ENCODE peak calls at places on chromosomes 13 and 19, in four cellular contexts. K is pancreas; W is body of pancreas; B is CD8-positive, alpha-beta T cell. N is an unnamed sample.

GRCh38 chr19:16397791-16398529 is 73.3 kb downstream of the KLF2 start:
- DNase-seq in K (no peak), W (peak), B (no peak), N (no peak)

GRCh38 chr13:32901994-32902780 is 114.0 kb upstream of the KL start:
- DNase-seq in K (no peak), W (no peak), B (no peak), N (no peak)

GRCh38 chr19:2607712-2608601 is 94.5 kb downstream of the GNG7 start:
- DNase-seq in K (no peak), W (no peak), B (peak), N (peak)

GRCh38 chr19:21221653-21222052 is 79.8 kb downstream of the ZNF431 start:
- DNase-seq in K (no peak), W (no peak), B (no peak), N (no peak)

GRCh38 chr13:49371943-49372636 is 71.8 kb downstream of the CAB39L start:
- DNase-seq in K (no peak), W (no peak), B (no peak), N (no peak)

GRCh38 chr19:18453269-18454024 is 15.5 kb upstream of the ISYNA1 start:
- DNase-seq in K (no peak), W (no peak), B (no peak), N (no peak)

GRCh38 chr19:35155441-35155840 is 906 bp downstream of the FXYD5 start:
- DNase-seq in K (no peak), W (no peak), B (no peak), N (no peak)

GRCh38 chr13:109336730-109337129 is 449.7 kb downstream of the IRS2 start:
- DNase-seq in K (no peak), W (no peak), B (no peak), N (no peak)

GRCh38 chr19:3275583-3276340 is 51.3 kb downstream of the CELF5 start:
- DNase-seq in K (peak), W (peak), B (peak), N (peak)

GRCh38 chr19:48760514-48761221 is 5.3 kb downstream of the FGF21 start:
- DNase-seq in K (no peak), W (no peak), B (no peak), N (no peak)

GRCh38 chr13:39942901-39943273 is 287.4 kb downstream of the COG6 start:
- DNase-seq in K (peak), W (peak), B (peak), N (peak)

GRCh38 chr19:35513231-35513974 is at the start of gene DMKN:
- DNase-seq in K (no peak), W (no peak), B (no peak), N (no peak)

GRCh38 chr13:84239032-84239431 is 356.8 kb upstream of the SLITRK1 start:
- DNase-seq in K (no peak), W (no peak), B (no peak), N (no peak)

GRCh38 chr19:32902448-32902847 is 32.9 kb upstream of the SLC7A9 start:
- DNase-seq in K (no peak), W (no peak), B (no peak), N (no peak)

GRCh38 chr13:53191091-53191490 is 162.5 kb downstream of the OLFM4 start:
- DNase-seq in K (no peak), W (no peak), B (no peak), N (no peak)

GRCh38 chr19:13902993-13903555 is 2.8 kb downstream of the BRME1 start:
- DNase-seq in K (no peak), W (no peak), B (no peak), N (peak)

GRCh38 chr13:87671824-87672603 is 843 bp downstream of the SLITRK5 start:
- DNase-seq in K (no peak), W (peak), B (no peak), N (no peak)

GRCh38 chr13:32284927-32285632 is 30.1 kb downstream of the ZAR1L start:
- DNase-seq in K (no peak), W (peak), B (no peak), N (no peak)

GRCh38 chr19:6499052-6499790 is 2.9 kb downstream of the TUBB4A start:
- DNase-seq in K (no peak), W (no peak), B (no peak), N (no peak)

GRCh38 chr19:12293771-12294307 is 844 bp downstream of the ZNF44 start:
- DNase-seq in K (peak), W (peak), B (peak), N (peak)

GRCh38 chr19:4328243-4328990 is 10.2 kb downstream of the STAP2 start:
- DNase-seq in K (peak), W (peak), B (peak), N (peak)

GRCh38 chr13:40187324-40187795 is 479.1 kb downstream of the FOXO1 start:
- DNase-seq in K (no peak), W (no peak), B (peak), N (no peak)

DNA sequence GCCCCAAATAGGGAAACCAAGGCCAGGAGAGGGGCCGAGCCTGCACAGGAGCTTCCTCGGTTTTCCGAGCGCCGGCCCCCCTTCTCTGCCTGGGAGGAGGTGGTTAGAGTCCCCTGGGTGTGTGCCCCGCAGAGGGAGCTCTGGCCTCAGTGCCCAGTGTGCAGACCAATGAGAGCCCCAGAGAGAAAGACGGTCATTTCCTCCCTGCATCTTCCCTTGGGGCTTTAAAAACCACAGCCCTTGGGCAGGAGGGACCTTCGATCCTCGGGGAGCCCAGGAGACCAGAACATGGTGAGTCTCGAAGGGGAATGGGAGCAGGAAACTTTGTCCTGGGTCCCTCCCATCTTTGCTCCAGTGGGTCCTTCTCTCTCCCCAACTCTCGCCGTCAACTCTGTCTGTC is at the start of gene C5AR1:
- DNase-seq in K (no peak), W (no peak), B (no peak), N (no peak)
- H3K27ac ChIP-seq in K (no peak), W (no peak), B (no peak), N (no peak)

DNA sequence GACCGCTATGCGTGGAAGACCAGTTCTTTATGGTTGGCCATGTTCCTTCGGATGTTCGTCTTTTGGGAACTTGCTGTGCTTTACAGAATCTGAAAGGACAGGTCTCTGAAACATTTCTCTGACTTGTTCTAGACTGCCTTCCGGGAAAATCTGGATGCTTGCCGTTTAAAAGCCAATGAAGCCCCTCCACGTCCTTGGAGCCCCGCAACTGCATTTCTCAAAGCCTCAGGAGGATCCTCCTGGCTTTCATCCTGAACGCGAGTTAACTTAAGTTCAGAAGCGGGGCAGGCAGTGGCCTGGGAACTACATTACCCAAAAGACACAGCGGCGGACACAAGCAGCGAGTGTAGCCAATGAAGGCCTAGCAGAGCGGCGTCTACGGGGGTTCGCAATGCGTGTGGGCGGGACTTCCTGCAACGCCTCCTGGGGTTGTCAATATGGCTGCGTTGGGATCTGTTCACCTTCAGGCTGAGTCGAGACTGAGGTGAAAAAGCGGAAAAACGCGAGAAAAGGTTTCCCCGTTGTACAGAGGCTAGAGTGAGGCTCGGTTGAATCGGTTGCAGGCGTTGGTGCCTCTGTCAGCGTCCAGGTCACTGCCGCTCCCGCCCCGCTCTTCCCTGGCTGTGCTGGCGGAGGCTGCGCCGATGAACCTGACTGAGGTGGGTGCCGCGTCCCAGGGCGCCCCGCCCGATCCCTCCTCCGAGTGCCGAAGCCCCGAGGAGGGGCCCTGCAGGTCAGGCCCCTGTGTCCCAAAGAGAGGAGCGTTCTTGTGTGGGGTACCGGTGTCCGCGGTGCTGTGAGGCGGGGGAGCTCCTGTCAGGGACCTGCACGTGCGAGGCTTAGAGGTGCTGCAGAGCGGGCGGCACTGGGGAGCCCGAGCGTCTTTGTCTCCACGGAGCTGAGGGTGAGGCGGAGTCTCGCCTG is at the start of gene ZNF17:
- DNase-seq in K (peak), W (peak), B (peak), N (peak)
- H3K27ac ChIP-seq in K (peak), W (peak), B (peak), N (no peak)

GRCh38 chr19:55605637-55606470 is at the start of gene ZNF865:
- DNase-seq in K (peak), W (peak), B (peak), N (peak)

GRCh38 chr19:55606471-55606787 is 982 bp downstream of the ZNF865 start:
- DNase-seq in K (no peak), W (no peak), B (no peak), N (no peak)

GRCh38 chr19:55609326-55609725 is 3.9 kb downstream of the ZNF865 start:
- DNase-seq in K (no peak), W (no peak), B (no peak), N (no peak)

GRCh38 chr19:55605207-55605636 is 225 bp upstream of the ZNF865 start:
- DNase-seq in K (peak), W (peak), B (peak), N (peak)

GRCh38 chr19:55606817-55607216 is 1.4 kb downstream of the ZNF865 start:
- DNase-seq in K (no peak), W (no peak), B (no peak), N (no peak)
- H3K27ac ChIP-seq in K (no peak), W (no peak), B (no peak), N (no peak)

DNA sequence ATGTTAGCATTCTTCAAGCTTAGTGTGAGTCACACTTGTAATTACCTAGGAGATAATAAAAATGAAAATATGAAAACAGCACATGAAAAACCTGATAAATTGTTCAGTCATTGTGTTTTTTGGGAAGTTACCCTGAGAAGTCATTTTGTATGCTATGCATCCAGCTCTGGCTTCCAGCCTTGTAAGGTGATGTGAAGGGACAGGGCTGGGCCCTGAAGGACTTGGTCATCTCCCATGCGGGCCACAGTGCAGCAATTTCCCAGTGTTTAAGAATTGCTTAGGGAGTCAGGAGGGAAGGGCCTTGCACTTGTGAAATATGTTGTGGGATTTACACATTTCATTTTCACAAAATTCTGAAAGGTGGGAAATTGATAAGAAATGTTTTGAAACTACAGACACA is 41.3 kb downstream of the ARHGEF7 start:
- DNase-seq in K (no peak), W (no peak), B (no peak), N (no peak)
- H3K27ac ChIP-seq in K (no peak), W (no peak), B (no peak), N (no peak)

DNA sequence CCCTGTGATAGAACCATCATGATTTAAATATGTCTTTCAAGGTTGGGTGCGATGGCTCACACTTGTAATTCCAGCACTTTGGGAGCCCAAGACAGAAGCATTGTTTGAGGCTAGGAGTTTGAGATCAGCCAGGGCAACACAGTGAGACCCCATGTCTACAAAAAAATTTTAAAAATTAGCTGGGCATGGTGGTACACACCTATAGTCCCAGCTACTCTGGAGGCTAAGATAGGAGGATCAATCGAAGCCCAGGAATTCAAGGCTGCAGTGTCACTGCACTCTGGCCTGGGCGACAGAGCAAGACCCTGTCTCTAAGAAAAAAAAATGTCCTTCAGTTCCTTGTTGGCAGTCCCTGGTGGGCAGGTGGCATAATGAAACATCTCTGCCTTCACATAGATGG is 46.0 kb downstream of the FLT1 start:
- DNase-seq in K (no peak), W (no peak), B (no peak), N (no peak)
- H3K27ac ChIP-seq in K (no peak), W (no peak), B (no peak), N (no peak)

GRCh38 chr13:92270990-92271389 is 872.6 kb downstream of the GPC5 start:
- DNase-seq in K (no peak), W (no peak), B (no peak), N (no peak)
- H3K27ac ChIP-seq in K (no peak), W (no peak), B (no peak), N (no peak)

DNA sequence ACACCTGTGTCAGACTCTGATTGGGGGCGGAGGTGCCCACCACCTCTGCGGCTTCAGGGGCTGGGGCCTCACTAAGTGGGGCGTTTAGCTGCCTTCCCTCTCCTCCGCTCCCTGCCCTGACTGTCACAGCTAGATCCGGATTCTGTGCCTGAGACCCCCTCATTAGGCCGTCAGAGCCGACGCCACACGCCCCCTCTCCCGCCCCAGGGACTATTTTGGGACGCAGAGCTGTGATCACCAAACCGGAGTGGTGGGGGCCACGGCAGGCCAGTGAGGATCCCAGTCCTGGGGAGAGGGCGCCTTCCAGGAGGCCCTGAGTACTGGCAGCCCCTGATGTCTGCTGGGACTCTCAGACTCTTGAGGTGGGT is 762 bp downstream of the KANK3 start:
- DNase-seq in K (no peak), W (no peak), B (no peak), N (no peak)
- H3K27ac ChIP-seq in K (no peak), W (peak), B (no peak), N (no peak)

GRCh38 chr13:103883698-103884097 is 817.5 kb upstream of the SLC10A2 start:
- DNase-seq in K (no peak), W (no peak), B (no peak), N (no peak)

GRCh38 chr13:103878891-103879605 is 812.8 kb upstream of the SLC10A2 start:
- DNase-seq in K (no peak), W (no peak), B (no peak), N (no peak)

GRCh38 chr13:103884139-103884723 is 818.0 kb upstream of the SLC10A2 start:
- DNase-seq in K (no peak), W (no peak), B (no peak), N (no peak)

DNA sequence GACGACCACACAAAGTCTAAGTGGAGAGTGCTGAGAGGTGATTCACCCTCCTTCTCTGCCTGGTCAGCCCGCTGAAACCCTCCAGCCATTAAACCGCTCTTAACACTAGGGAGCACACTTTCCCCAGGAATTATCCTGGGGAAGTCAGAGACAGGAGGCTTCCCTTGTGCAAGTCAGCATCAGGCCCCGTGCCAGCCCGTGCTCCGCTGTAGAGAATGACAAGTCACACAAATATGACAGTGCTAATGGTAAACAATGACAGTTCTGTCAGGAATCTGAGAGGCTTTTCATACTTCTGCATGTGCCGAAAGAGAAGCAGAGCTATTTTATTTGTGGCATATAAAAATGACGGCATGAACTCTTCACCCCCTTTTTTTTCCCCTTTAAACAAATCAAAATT is 816.9 kb upstream of the SLC10A2 start:
- DNase-seq in K (peak), W (peak), B (no peak), N (no peak)
- H3K27ac ChIP-seq in K (no peak), W (no peak), B (no peak), N (no peak)

GRCh38 chr13:44051405-44051804 is 171.7 kb downstream of the LACC1 start:
- DNase-seq in K (no peak), W (no peak), B (no peak), N (no peak)

GRCh38 chr13:44054525-44054924 is 174.8 kb downstream of the LACC1 start:
- DNase-seq in K (no peak), W (no peak), B (no peak), N (no peak)

GRCh38 chr13:44050450-44051063 is 170.9 kb downstream of the LACC1 start:
- DNase-seq in K (no peak), W (no peak), B (no peak), N (peak)

GRCh38 chr13:44051923-44052322 is 172.2 kb downstream of the LACC1 start:
- DNase-seq in K (no peak), W (no peak), B (no peak), N (no peak)

GRCh38 chr13:44052843-44053607 is 173.3 kb downstream of the LACC1 start:
- DNase-seq in K (no peak), W (peak), B (no peak), N (no peak)
- H3K27ac ChIP-seq in K (no peak), W (no peak), B (no peak), N (no peak)

DNA sequence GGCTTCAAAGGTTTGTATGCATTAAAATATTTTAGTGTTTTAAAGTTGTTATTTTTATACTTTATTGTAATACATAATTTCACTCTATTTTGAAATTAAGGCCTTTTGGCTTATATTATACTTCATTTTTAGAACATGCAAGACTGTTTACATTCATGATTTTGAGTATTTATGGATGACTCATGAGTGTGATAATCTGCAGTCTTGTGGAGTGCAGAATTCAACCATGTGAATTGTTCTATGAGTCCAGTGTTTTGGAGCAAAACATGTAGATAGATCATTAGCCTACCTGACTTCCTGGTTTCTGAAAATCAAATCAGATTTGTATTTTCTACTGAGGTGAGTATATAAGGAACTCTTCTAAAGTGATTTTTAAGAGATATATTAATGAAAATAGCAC is 241.8 kb downstream of the PCCA start:
- DNase-seq in K (no peak), W (no peak), B (no peak), N (no peak)
- H3K27ac ChIP-seq in K (no peak), W (no peak), B (no peak), N (no peak)

N was measured in MM.1S.